ENCODE peak calls at places on chromosomes 16 and 17, in seven cellular contexts. Y, G, V, B, P, L and I are unnamed samples. For H3K4me1, the result is how much of the 10 kb centered on the place peaks cover.

GRCh38 chr16:4556112-4556511 is at the start of gene C16orf96:
- DNase-seq in Y (no peak), B (no peak), P (no peak), G (peak), V (no peak), L (no peak), I (no peak)

GRCh38 chr16:46830417-46830901 is 521 bp downstream of the C16orf87 start:
- DNase-seq in G (peak), B (no peak), V (no peak), Y (peak), L (peak), P (peak), I (peak)

GRCh38 chr17:27760069-27760885 is 40.1 kb downstream of the NOS2 start:
- DNase-seq in B (peak), L (peak), P (peak), G (peak), V (peak), Y (peak), I (no peak)

GRCh38 chr17:67139289-67139688 is 94.9 kb downstream of the CACNG1 start:
- DNase-seq in P (no peak), G (no peak), Y (no peak), V (no peak), B (no peak), L (no peak), I (no peak)

GRCh38 chr16:19179890-19180490 is 11.9 kb downstream of the SYT17 start:
- DNase-seq in B (no peak), V (peak), Y (peak), L (no peak), P (peak), G (peak), I (no peak)

GRCh38 chr16:72422308-72422897 is 250.4 kb upstream of the PMFBP1 start:
- DNase-seq in B (no peak), V (no peak), G (no peak), Y (no peak), P (no peak), L (no peak), I (no peak)

GRCh38 chr16:85462405-85463227 is 150.5 kb upstream of the GSE1 start:
- DNase-seq in B (no peak), V (no peak), P (peak), L (no peak), Y (no peak), G (peak), I (no peak)

GRCh38 chr16:4800290-4801041 is 2.0 kb downstream of the ROGDI start:
- DNase-seq in L (no peak), Y (no peak), V (no peak), B (no peak), P (peak), G (no peak), I (no peak)

GRCh38 chr17:15123593-15124590 is 141.2 kb downstream of the PMP22 start:
- DNase-seq in B (no peak), L (no peak), Y (no peak), V (no peak), P (no peak), G (no peak), I (no peak)

GRCh38 chr17:15273141-15273793 is 8.1 kb upstream of the PMP22 start:
- DNase-seq in P (no peak), Y (peak), G (peak), L (no peak), V (peak), B (no peak), I (no peak)

GRCh38 chr17:4393806-4394205 is 27.3 kb upstream of the UBE2G1 start:
- DNase-seq in L (no peak), G (no peak), P (no peak), V (no peak), B (no peak), Y (no peak), I (no peak)

GRCh38 chr17:42518755-42519545 is 17.1 kb upstream of the NAGLU start:
- DNase-seq in V (no peak), L (no peak), P (peak), B (no peak), G (peak), Y (peak), I (no peak)

GRCh38 chr16:74521691-74522090 is 85.2 kb downstream of the GLG1 start:
- DNase-seq in Y (no peak), P (no peak), B (no peak), G (peak), V (no peak), L (no peak), I (no peak)

GRCh38 chr17:32323784-32324590 is 18.0 kb downstream of the C17orf75 start:
- DNase-seq in B (peak), L (no peak), G (no peak), P (no peak), V (no peak), Y (no peak), I (no peak)

GRCh38 chr16:25841776-25842175 is 150.0 kb downstream of the HS3ST4 start:
- DNase-seq in Y (no peak), P (no peak), G (no peak), B (no peak), V (no peak), L (no peak), I (no peak)

GRCh38 chr17:39939588-39940419 is 12.3 kb downstream of the LRRC3C start:
- DNase-seq in L (peak), V (peak), Y (no peak), P (no peak), G (peak), B (peak), I (no peak)

GRCh38 chr17:67696853-67697505 is 20.8 kb upstream of the NOL11 start:
- DNase-seq in V (no peak), G (no peak), P (no peak), Y (no peak), B (no peak), L (no peak), I (no peak)

GRCh38 chr16:88317619-88317977 is 65.2 kb upstream of the ZNF469 start:
- DNase-seq in V (no peak), L (no peak), G (peak), B (no peak), P (no peak), Y (no peak), I (no peak)

GRCh38 chr17:20989991-20990855 is 52.6 kb downstream of the USP22 start:
- DNase-seq in G (no peak), B (no peak), V (no peak), P (no peak), L (no peak), Y (no peak), I (no peak)

GRCh38 chr16:84088695-84089395 is 27.9 kb downstream of the MBTPS1 start:
- DNase-seq in P (peak), Y (no peak), B (peak), G (no peak), L (peak), V (no peak), I (no peak)

GRCh38 chr16:51419768-51420167 is 268.7 kb upstream of the SALL1 start:
- DNase-seq in G (no peak), B (no peak), Y (no peak), L (no peak), P (no peak), V (no peak), I (no peak)

GRCh38 chr17:54967621-54968258 is 714 bp downstream of the COX11 start:
- DNase-seq in B (no peak), L (no peak), G (peak), V (peak), Y (no peak), P (no peak), I (no peak)

GRCh38 chr17:43676471-43676870 is 14.7 kb upstream of the MEOX1 start:
- DNase-seq in B (no peak), L (no peak), V (no peak), G (no peak), Y (no peak), P (no peak), I (no peak)

GRCh38 chr16:11202260-11203091 is 53.5 kb downstream of the SOCS1 start:
- DNase-seq in B (no peak), P (no peak), Y (no peak), V (no peak), L (no peak), G (no peak), I (no peak)

GRCh38 chr16:48536600-48537200 is 73.3 kb downstream of the N4BP1 start:
- DNase-seq in L (no peak), V (no peak), B (no peak), P (no peak), G (peak), Y (no peak), I (no peak)

GRCh38 chr17:12024332-12024731 is 3.7 kb downstream of the MAP2K4 start:
- DNase-seq in B (no peak), V (peak), G (peak), Y (no peak), L (no peak), P (no peak), I (no peak)

GRCh38 chr16:57838161-57838560 is 35.9 kb upstream of the KIFC3 start:
- DNase-seq in V (no peak), B (no peak), G (no peak), P (no peak), Y (no peak), L (no peak), I (no peak)

GRCh38 chr17:7719661-7720060 is 2.1 kb downstream of the DNAH2 start:
- DNase-seq in B (no peak), G (no peak), L (no peak), P (no peak), Y (no peak), V (no peak), I (no peak)

GRCh38 chr16:88610080-88610479 is 28.3 kb upstream of the IL17C start:
- DNase-seq in G (no peak), B (no peak), P (no peak), V (peak), Y (no peak), L (no peak), I (no peak)

GRCh38 chr16:21646091-21646490 is 6.3 kb downstream of the IGSF6 start:
- DNase-seq in P (no peak), V (no peak), Y (no peak), B (no peak), G (peak), L (no peak), I (no peak)

GRCh38 chr16:21646721-21647561 is 5.5 kb downstream of the IGSF6 start:
- DNase-seq in L (peak), Y (no peak), P (no peak), V (no peak), B (peak), G (no peak), I (no peak)

GRCh38 chr16:21643787-21644186 is 8.6 kb downstream of the IGSF6 start:
- DNase-seq in P (no peak), G (no peak), B (no peak), V (no peak), L (no peak), Y (no peak), I (no peak)

GRCh38 chr16:21645261-21645721 is 7.1 kb downstream of the IGSF6 start:
- DNase-seq in L (no peak), G (peak), B (peak), V (no peak), Y (no peak), P (no peak), I (no peak)

GRCh38 chr16:21644674-21645073 is 7.7 kb downstream of the IGSF6 start:
- DNase-seq in V (no peak), L (no peak), G (no peak), Y (no peak), P (no peak), B (no peak), I (no peak)
- H3K4me1 ChIP-seq in V (under half), L (under half), G (under half), Y (under half), P (under half), B (half or more), I (under half)

GRCh38 chr16:23122107-23122506 is 27.1 kb downstream of the USP31 start:
- DNase-seq in V (no peak), B (no peak), P (no peak), G (no peak), Y (no peak), L (no peak), I (no peak)

GRCh38 chr16:23120562-23120961 is 28.7 kb downstream of the USP31 start:
- DNase-seq in Y (no peak), L (no peak), G (no peak), B (no peak), P (no peak), V (no peak), I (no peak)

GRCh38 chr16:23121024-23121423 is 28.2 kb downstream of the USP31 start:
- DNase-seq in V (no peak), P (no peak), L (no peak), G (no peak), Y (no peak), B (no peak), I (no peak)

GRCh38 chr16:23124315-23124714 is 24.9 kb downstream of the USP31 start:
- DNase-seq in Y (peak), P (no peak), G (peak), V (peak), B (no peak), L (no peak), I (no peak)

GRCh38 chr16:23119570-23119969 is 29.7 kb downstream of the USP31 start:
- DNase-seq in Y (no peak), B (no peak), G (peak), L (no peak), P (no peak), V (no peak), I (no peak)
- H3K4me1 ChIP-seq in Y (under half), B (under half), G (under half), L (under half), P (half or more), V (under half), I (under half)

GRCh38 chr17:81127526-81128177 is 37.7 kb upstream of the PVALEF start:
- DNase-seq in Y (no peak), V (no peak), B (no peak), G (no peak), L (no peak), P (no peak), I (no peak)
- H3K4me1 ChIP-seq in Y (under half), V (under half), B (under half), G (under half), L (under half), P (under half), I (under half)

GRCh38 chr17:83091257-83092141 is 12.1 kb downstream of the METRNL start:
- DNase-seq in L (no peak), P (no peak), G (no peak), V (no peak), B (no peak), Y (no peak), I (no peak)
- H3K4me1 ChIP-seq in L (under half), P (half or more), G (under half), V (under half), B (under half), Y (under half), I (half or more)

DNA sequence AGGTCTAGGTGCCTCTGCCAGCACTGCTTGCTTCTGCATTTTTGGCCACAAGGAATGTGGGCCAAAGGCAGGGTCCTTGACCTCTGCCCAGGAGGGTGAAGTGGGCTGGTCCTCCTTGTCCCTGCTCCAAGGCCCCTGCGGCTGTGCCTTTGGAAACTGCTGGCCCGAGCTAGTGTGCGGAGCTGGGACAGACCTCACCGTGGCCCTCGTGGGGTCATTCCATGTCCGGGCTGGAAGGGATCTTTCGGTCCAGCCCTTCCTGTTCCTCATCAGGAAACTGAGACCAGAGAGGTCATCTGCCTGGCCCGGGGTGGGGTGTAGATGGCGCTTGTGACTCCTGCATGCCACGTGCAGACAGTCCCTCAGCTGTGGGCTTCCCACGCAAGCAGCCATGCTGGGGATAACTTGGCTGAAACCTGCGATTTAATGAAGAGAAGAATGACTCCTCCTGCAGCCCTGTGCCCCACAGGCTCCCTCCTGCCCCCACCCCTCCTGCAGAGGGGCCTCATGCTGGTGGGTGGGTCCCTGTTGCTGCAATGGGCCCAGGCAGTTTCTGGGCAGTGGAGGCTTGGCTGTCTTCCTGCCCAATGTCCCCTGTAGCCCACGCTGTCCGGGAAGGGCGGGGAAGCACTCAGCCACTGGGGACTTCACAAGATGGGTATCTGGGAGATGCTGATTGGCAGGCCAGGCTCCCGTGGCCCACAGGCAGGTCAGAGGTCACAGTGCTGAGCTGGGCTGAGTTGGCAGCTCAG is 245.2 kb downstream of the SEC14L1 start:
- DNase-seq in Y (no peak), B (no peak), P (peak), V (no peak), G (peak), L (no peak), I (no peak)
- H3K4me1 ChIP-seq in Y (half or more), B (half or more), P (half or more), V (half or more), G (half or more), L (half or more), I (half or more)

GRCh38 chr17:72191356-72191755 is 70.5 kb downstream of the SOX9 start:
- DNase-seq in L (no peak), G (no peak), Y (no peak), B (no peak), V (no peak), P (no peak), I (no peak)

GRCh38 chr17:72189781-72190593 is 69.2 kb downstream of the SOX9 start:
- DNase-seq in B (no peak), V (no peak), L (no peak), Y (no peak), P (no peak), G (peak), I (no peak)

GRCh38 chr17:72192409-72193192 is 71.8 kb downstream of the SOX9 start:
- DNase-seq in G (peak), L (no peak), V (no peak), P (peak), B (no peak), Y (peak), I (peak)

GRCh38 chr17:72191901-72192300 is 71.1 kb downstream of the SOX9 start:
- DNase-seq in L (no peak), V (no peak), B (no peak), G (no peak), P (peak), Y (peak), I (no peak)

DNA sequence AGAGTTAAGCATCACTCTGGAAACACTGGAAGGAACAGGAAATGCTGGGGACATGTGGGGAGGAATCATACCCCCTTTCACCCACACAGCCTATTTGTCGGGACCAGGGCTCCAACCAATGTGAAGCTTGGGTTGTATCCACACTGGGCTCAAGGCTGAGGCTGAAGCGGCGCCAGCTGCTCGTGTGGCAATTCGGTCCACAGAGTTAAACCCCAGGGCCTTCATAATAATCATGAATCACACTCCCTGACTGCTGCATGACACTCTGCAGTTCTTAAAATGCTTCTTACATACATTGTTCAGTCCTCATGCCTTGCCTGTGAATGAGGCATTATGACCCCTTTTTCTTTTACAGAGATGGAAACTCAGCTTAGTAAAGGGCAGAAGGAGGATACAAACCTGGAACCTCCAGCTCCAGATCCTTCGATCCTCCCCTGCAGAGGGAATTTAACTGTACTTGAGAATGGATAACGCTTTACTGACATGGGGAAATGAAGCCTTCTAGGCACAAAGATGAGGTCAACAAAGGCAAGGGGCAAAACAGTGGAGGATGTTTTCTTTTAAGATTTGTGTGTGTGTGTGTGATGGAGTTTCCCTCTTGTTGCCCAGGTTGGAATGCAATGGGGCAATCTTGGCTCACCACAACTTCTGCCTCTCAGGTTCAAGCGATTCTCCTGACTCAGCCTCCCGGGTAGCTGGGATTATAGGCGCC is 72.7 kb downstream of the SOX9 start:
- DNase-seq in P (peak), Y (peak), B (no peak), L (no peak), V (no peak), G (peak), I (peak)
- H3K4me1 ChIP-seq in P (under half), Y (under half), B (under half), L (under half), V (under half), G (under half), I (under half)

DNA sequence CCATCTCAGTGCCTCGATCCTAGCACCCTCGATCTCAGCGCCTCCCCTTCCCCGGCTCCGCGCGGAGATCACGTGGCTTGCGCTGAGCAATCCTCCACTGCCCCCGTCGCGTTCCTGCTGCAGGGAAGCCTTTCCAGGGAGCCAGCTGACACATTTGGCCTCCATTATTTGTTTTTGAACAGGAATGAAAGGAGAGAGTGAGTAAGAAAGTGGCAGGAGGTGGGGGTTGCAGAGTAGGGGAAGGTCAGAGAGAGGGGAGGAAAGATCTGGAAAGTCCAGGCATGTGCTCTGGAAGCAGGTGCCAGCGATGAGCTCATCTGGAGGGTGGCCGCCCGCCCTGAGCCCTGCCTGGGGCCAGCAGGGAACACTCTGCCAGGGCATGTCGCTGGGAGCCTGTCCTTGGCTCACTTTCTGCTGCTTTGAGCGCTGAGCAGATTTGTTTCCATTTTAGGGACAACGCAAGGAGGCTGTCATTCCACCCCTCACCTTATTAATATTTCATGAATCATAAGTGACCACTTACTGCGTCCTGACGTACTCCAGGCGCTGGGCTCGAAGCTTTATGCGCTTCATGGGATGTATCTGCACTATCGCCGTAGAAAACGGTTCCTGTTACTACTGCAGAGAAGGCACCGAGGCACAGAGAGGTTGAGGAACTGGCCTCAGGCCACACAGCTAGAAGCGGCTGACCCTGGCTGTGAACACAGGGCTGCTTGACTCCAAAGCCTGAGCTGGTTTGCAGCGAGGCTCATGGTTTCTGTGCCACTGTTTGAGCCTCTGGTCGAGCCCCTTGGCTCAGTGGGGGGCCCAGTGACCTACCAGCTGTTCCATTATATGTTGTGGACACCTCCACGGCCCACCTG is 283.1 kb downstream of the SEC14L1 start:
- DNase-seq in V (no peak), Y (peak), P (peak), B (no peak), L (no peak), G (peak), I (peak)
- H3K4me1 ChIP-seq in V (half or more), Y (half or more), P (half or more), B (half or more), L (half or more), G (under half), I (half or more)

GRCh38 chr16:52492789-52493357 is 54.1 kb downstream of the TOX3 start:
- DNase-seq in L (no peak), B (no peak), Y (no peak), P (no peak), V (no peak), G (no peak), I (no peak)
- H3K4me1 ChIP-seq in L (under half), B (under half), Y (under half), P (under half), V (under half), G (under half), I (under half)